ENCODE peak calls at places on chromosomes 13 and 19, in four cellular contexts. J, Q, S and X are unnamed samples.

GRCh38 chr19:8528500-8528899 is 14.5 kb upstream of the ZNF414 start:
- DNase-seq in Q (peak), J (no peak), S (no peak), X (no peak)

GRCh38 chr13:71922191-71922590 is 55.2 kb upstream of the DACH1 start:
- DNase-seq in Q (peak), J (no peak), S (no peak), X (no peak)

GRCh38 chr13:113548171-113548641 is 36.3 kb upstream of the TFDP1 start:
- DNase-seq in J (no peak), Q (peak), S (no peak), X (no peak)

GRCh38 chr19:459724-460511 is 915 bp downstream of the SHC2 start:
- DNase-seq in J (no peak), Q (peak), S (peak), X (peak)

GRCh38 chr19:15443838-15444237 is 5.9 kb downstream of the WIZ start:
- DNase-seq in J (no peak), S (no peak), Q (no peak), X (no peak)

GRCh38 chr13:33080962-33081655 is 64.9 kb downstream of the KL start:
- DNase-seq in S (no peak), J (peak), Q (peak), X (peak)

GRCh38 chr13:88726075-88726474 is 1054.9 kb downstream of the SLITRK5 start:
- DNase-seq in Q (no peak), J (no peak), S (no peak), X (no peak)

GRCh38 chr19:11457831-11458230 is 22.4 kb downstream of the PRKCSH start:
- DNase-seq in S (no peak), J (no peak), Q (no peak), X (no peak)

GRCh38 chr19:49155005-49155826 is at the start of gene HRC:
- DNase-seq in S (no peak), J (no peak), Q (no peak), X (no peak)

GRCh38 chr19:15280915-15281683 is 48.9 kb upstream of the EPHX3 start:
- DNase-seq in S (peak), J (peak), Q (peak), X (peak)

GRCh38 chr13:98508280-98509074 is 68.4 kb downstream of the STK24 start:
- DNase-seq in S (no peak), J (peak), Q (peak), X (no peak)

GRCh38 chr19:7970716-7971448 is 27.4 kb upstream of the TIMM44 start:
- DNase-seq in Q (peak), J (peak), S (no peak), X (peak)

GRCh38 chr19:1271528-1272422 is 2.6 kb downstream of the CIRBP start:
- DNase-seq in J (no peak), Q (no peak), S (no peak), X (no peak)

GRCh38 chr13:28408235-28408848 is 86.6 kb downstream of the FLT1 start:
- DNase-seq in Q (peak), J (no peak), S (no peak), X (no peak)

GRCh38 chr13:36533806-36534205 is 101.5 kb downstream of the CCNA1 start:
- DNase-seq in Q (no peak), J (peak), S (no peak), X (peak)

GRCh38 chr19:41016488-41017071 is 25.5 kb downstream of the CYP2B6 start:
- DNase-seq in Q (no peak), J (no peak), S (no peak), X (no peak)

GRCh38 chr13:112143753-112144615 is 77.0 kb downstream of the SOX1 start:
- DNase-seq in S (no peak), Q (no peak), J (no peak), X (no peak)

GRCh38 chr13:53200498-53201453 is 172.2 kb downstream of the OLFM4 start:
- DNase-seq in J (peak), S (no peak), Q (peak), X (no peak)

GRCh38 chr19:47257411-47258169 is 1.3 kb downstream of the CCDC9 start:
- DNase-seq in Q (no peak), S (no peak), J (no peak), X (no peak)